ENCODE peak calls at places on chromosomes 2 and 18, in nine cellular contexts. E, B, P, M, X, J, F, O and U are unnamed samples.

GRCh38 chr2:86788172-86788571 is 2.5 kb downstream of the CD8A start:
- DNase-seq in F (no peak), O (no peak), X (no peak), E (peak), M (no peak), P (no peak), J (no peak), B (peak), U (no peak)

GRCh38 chr2:8679827-8680731 is 1.8 kb upstream of the ID2 start:
- DNase-seq in B (peak), J (peak), P (no peak), O (peak), E (peak), F (no peak), M (peak), X (peak), U (peak)

GRCh38 chr2:218001629-218002028 is 1.2 kb downstream of the TNS1 start:
- DNase-seq in B (no peak), J (peak), X (no peak), E (no peak), O (no peak), M (peak), F (no peak), P (no peak), U (no peak)

GRCh38 chr18:9901377-9901776 is 12.4 kb upstream of the VAPA start:
- DNase-seq in B (peak), E (peak), O (no peak), M (no peak), J (no peak), P (no peak), X (no peak), F (no peak), U (no peak)

GRCh38 chr2:223101340-223102039 is 49.5 kb downstream of the KCNE4 start:
- DNase-seq in J (peak), E (peak), O (peak), X (no peak), B (peak), P (no peak), F (no peak), M (peak), U (peak)

GRCh38 chr18:58784601-58785137 is 80.0 kb upstream of the ZNF532 start:
- DNase-seq in E (no peak), M (no peak), P (peak), J (no peak), B (peak), F (no peak), O (peak), X (no peak), U (no peak)

GRCh38 chr2:215713393-215713792 is 277.5 kb upstream of the FN1 start:
- DNase-seq in X (no peak), M (peak), E (peak), F (no peak), B (peak), O (no peak), P (no peak), J (peak), U (peak)

GRCh38 chr2:226839960-226840359 is 4.1 kb downstream of the RHBDD1 start:
- DNase-seq in O (no peak), J (no peak), E (no peak), F (no peak), X (no peak), M (no peak), P (no peak), B (no peak), U (no peak)

GRCh38 chr18:60966876-60967275 is 366.4 kb upstream of the CDH20 start:
- DNase-seq in J (no peak), F (no peak), E (peak), M (peak), X (no peak), O (no peak), B (peak), P (no peak), U (no peak)

GRCh38 chr2:9463698-9464034 is 10.7 kb upstream of the IAH1 start:
- DNase-seq in P (no peak), E (no peak), X (no peak), F (no peak), O (no peak), M (peak), B (no peak), J (no peak), U (no peak)

GRCh38 chr2:43521568-43521967 is 74.3 kb downstream of the THADA start:
- DNase-seq in O (no peak), F (no peak), J (no peak), X (no peak), B (no peak), M (no peak), E (no peak), P (no peak), U (no peak)

GRCh38 chr2:95265182-95265581 is 9.1 kb upstream of the PROM2 start:
- DNase-seq in B (no peak), J (no peak), X (no peak), E (no peak), M (no peak), F (no peak), P (no peak), O (no peak), U (no peak)

GRCh38 chr2:67626656-67627055 is 229.5 kb downstream of the ETAA1 start:
- DNase-seq in P (no peak), J (peak), E (peak), X (no peak), F (no peak), B (peak), M (peak), O (no peak), U (no peak)

GRCh38 chr18:61502472-61502871 is 169.2 kb downstream of the CDH20 start:
- DNase-seq in O (peak), F (no peak), E (peak), P (no peak), B (peak), X (no peak), M (peak), J (peak), U (peak)

GRCh38 chr2:164061129-164061746 is 325.4 kb upstream of the FIGN start:
- DNase-seq in M (peak), X (no peak), F (no peak), B (peak), J (peak), P (no peak), E (peak), O (peak), U (peak)

GRCh38 chr2:233471291-233472035 is 95.1 kb downstream of the USP40 start:
- DNase-seq in J (no peak), B (no peak), F (no peak), X (peak), E (no peak), O (no peak), P (peak), M (no peak), U (no peak)

GRCh38 chr2:83022631-83023210 is 1436.4 kb downstream of the SUCLG1 start:
- DNase-seq in X (no peak), E (no peak), P (no peak), O (peak), F (no peak), B (peak), J (no peak), M (peak), U (no peak)

GRCh38 chr2:4140284-4140962 is 437.0 kb downstream of the DCDC2C start:
- DNase-seq in E (no peak), P (peak), F (no peak), M (no peak), O (no peak), B (no peak), J (no peak), X (peak), U (no peak)

GRCh38 chr2:148567716-148568115 is 76.8 kb upstream of the EPC2 start:
- DNase-seq in B (no peak), X (no peak), E (no peak), M (no peak), F (no peak), O (no peak), J (no peak), P (no peak), U (no peak)

GRCh38 chr2:31660165-31660564 is 79.4 kb upstream of the SRD5A2 start:
- DNase-seq in O (peak), B (no peak), X (no peak), P (no peak), M (peak), J (no peak), F (no peak), E (no peak), U (no peak)

GRCh38 chr2:172943992-172944793 is 131.5 kb upstream of the MAP3K20 start:
- DNase-seq in O (peak), M (peak), B (no peak), P (no peak), F (no peak), X (no peak), J (peak), E (no peak), U (no peak)

GRCh38 chr2:202024871-202025270 is 8.8 kb upstream of the FZD7 start:
- DNase-seq in J (no peak), O (no peak), X (no peak), F (no peak), M (no peak), B (no peak), E (no peak), P (peak), U (no peak)

GRCh38 chr18:22564036-22564435 is 146.3 kb upstream of the CTAGE1 start:
- DNase-seq in O (no peak), E (peak), J (peak), X (no peak), B (peak), P (no peak), M (no peak), F (no peak), U (no peak)

GRCh38 chr2:189287982-189288494 is 108.5 kb upstream of the COL5A2 start:
- DNase-seq in E (peak), J (peak), M (peak), X (no peak), F (peak), O (peak), B (peak), P (no peak), U (peak)

GRCh38 chr2:46082531-46083485 is 214.4 kb upstream of the EPAS1 start:
- DNase-seq in F (no peak), M (peak), J (peak), E (peak), X (peak), B (peak), P (no peak), O (peak), U (no peak)

GRCh38 chr18:35073186-35074105 is 32.2 kb downstream of the MAPRE2 start:
- DNase-seq in M (peak), X (no peak), O (peak), F (no peak), B (peak), J (peak), P (no peak), E (peak), U (no peak)

GRCh38 chr2:127174176-127174575 is 45.9 kb downstream of the CYP27C1 start:
- DNase-seq in O (peak), F (no peak), M (peak), P (no peak), J (peak), E (peak), B (peak), X (peak), U (no peak)

GRCh38 chr2:45892757-45893156 is 241.3 kb downstream of the PRKCE start:
- DNase-seq in F (no peak), P (no peak), E (peak), B (peak), J (peak), M (peak), X (peak), O (no peak), U (no peak)

GRCh38 chr2:24435391-24436316 is 55.4 kb upstream of the NCOA1 start:
- DNase-seq in E (peak), B (peak), O (no peak), M (peak), X (peak), F (no peak), J (peak), P (no peak), U (no peak)

GRCh38 chr18:49081511-49082146 is 130.9 kb upstream of the SMAD7 start:
- DNase-seq in P (no peak), J (no peak), B (no peak), E (peak), F (no peak), X (no peak), M (no peak), O (no peak), U (no peak)

GRCh38 chr2:219418155-219418569 is at the start of gene DES:
- DNase-seq in J (peak), E (no peak), X (no peak), O (no peak), B (peak), P (no peak), M (peak), F (no peak), U (no peak)

GRCh38 chr18:64331419-64331818 is 182.5 kb upstream of the LINC00305 start:
- DNase-seq in J (no peak), B (no peak), X (no peak), O (no peak), P (no peak), F (no peak), E (no peak), M (no peak), U (no peak)

GRCh38 chr2:238554468-238555184 is 127.9 kb downstream of the ASB1 start:
- DNase-seq in O (no peak), X (no peak), P (no peak), E (no peak), J (no peak), M (no peak), F (no peak), B (no peak), U (no peak)
- H3K4me3 ChIP-seq in O (no peak), X (no peak), P (no peak), E (no peak), J (no peak), M (no peak), F (no peak), B (no peak), U (no peak)

GRCh38 chr2:100105678-100106054 is 36.7 kb downstream of the AFF3 start:
- DNase-seq in B (no peak), M (no peak), F (no peak), P (no peak), J (no peak), X (no peak), E (no peak), O (no peak), U (no peak)
- H3K4me3 ChIP-seq in B (no peak), M (peak), F (no peak), P (peak), J (peak), X (no peak), E (no peak), O (no peak), U (no peak)

GRCh38 chr2:70732736-70733427 is 35.1 kb downstream of the ADD2 start:
- DNase-seq in P (no peak), B (no peak), F (no peak), E (no peak), O (no peak), J (no peak), X (no peak), M (no peak), U (no peak)
- H3K4me3 ChIP-seq in P (no peak), B (no peak), F (no peak), E (no peak), O (no peak), J (no peak), X (no peak), M (no peak), U (no peak)

GRCh38 chr2:230944123-230944653 is 19.1 kb upstream of the GPR55 start:
- DNase-seq in B (no peak), E (no peak), P (no peak), O (no peak), M (no peak), J (no peak), F (no peak), X (no peak), U (no peak)

GRCh38 chr2:230942920-230943896 is 18.2 kb upstream of the GPR55 start:
- DNase-seq in X (no peak), O (no peak), F (no peak), J (peak), M (peak), E (no peak), B (peak), P (no peak), U (no peak)

GRCh38 chr2:230947235-230947576 is 22.2 kb upstream of the GPR55 start:
- DNase-seq in X (no peak), B (no peak), E (no peak), O (no peak), M (no peak), J (no peak), F (no peak), P (no peak), U (no peak)

GRCh38 chr2:230946429-230947234 is 21.6 kb upstream of the GPR55 start:
- DNase-seq in X (no peak), M (no peak), O (no peak), P (no peak), E (no peak), B (no peak), F (no peak), J (no peak), U (no peak)

DNA sequence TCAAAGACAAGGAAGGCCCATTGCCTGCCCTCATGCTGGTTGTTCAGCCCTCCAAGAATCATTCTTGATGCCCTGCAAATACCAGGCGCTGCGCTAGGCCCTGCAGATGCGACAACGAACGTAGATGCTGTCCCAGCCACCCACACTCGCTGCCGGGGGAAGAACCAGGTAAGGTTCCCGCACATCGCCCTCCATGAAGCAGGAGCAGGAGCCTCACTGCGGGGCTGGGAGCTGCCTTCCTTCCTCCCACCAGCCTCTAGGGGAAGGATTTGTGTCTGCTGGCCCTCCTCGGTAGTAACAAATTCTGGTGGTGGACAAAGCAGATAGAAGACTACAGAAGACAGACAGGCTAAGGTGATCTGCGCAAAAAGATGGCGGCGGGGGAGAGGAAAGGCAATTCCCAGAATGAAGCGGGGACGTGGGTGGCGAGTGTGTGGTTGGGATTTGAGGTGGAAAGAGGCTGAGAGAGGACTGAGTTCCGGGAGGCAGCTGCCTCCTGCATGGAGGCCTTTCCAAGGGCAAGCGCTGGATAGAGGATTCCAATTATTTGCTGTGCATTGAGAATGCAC is 19.8 kb upstream of the GPR55 start:
- DNase-seq in J (no peak), E (no peak), B (no peak), P (no peak), F (no peak), X (no peak), O (no peak), M (no peak), U (no peak)
- H3K4me3 ChIP-seq in J (no peak), E (no peak), B (no peak), P (no peak), F (no peak), X (no peak), O (no peak), M (no peak), U (no peak)